ENCODE peak calls at places on chromosome 16, in nine cellular contexts. One of them, this sample, is unnamed.

GRCh38 chr16:64321881-64322280 is 800.0 kb downstream of the CDH11 start:
- DNase-seq in NCI-H345: no peak
- DNase-seq in WTC11: no peak
- DNase-seq in activated T-cell treated with anti-CD3 and anti-CD28 coated beads, Interleukin-2, amount 50 U/mL, for 1 hour: no peak
- DNase-seq in heart right ventricle: no peak
- DNase-seq in NCI-H1105 treated with DMSO at 0.1 percent for 48 hours: no peak
- DNase-seq in HAP-1: no peak
- DNase-seq in HT-29: no peak
- DNase-seq in H9: no peak
- DNase-seq in this sample: no peak

GRCh38 chr16:49399594-49400364 is 26.2 kb downstream of the C16orf78 start:
- DNase-seq in activated T-cell treated with anti-CD3 and anti-CD28 coated beads, Interleukin-2, amount 50 U/mL, for 1 hour: no peak
- DNase-seq in heart right ventricle: no peak
- DNase-seq in NCI-H345: no peak
- DNase-seq in HT-29: no peak
- DNase-seq in WTC11: no peak
- DNase-seq in H9: no peak
- DNase-seq in HAP-1: no peak
- DNase-seq in NCI-H1105 treated with DMSO at 0.1 percent for 48 hours: no peak
- DNase-seq in this sample: no peak

GRCh38 chr16:56425439-56425832 is at the start of gene AMFR:
- DNase-seq in HT-29: peak
- DNase-seq in H9: peak
- DNase-seq in WTC11: peak
- DNase-seq in HAP-1: peak
- DNase-seq in activated T-cell treated with anti-CD3 and anti-CD28 coated beads, Interleukin-2, amount 50 U/mL, for 1 hour: peak
- DNase-seq in NCI-H345: peak
- DNase-seq in heart right ventricle: peak
- DNase-seq in NCI-H1105 treated with DMSO at 0.1 percent for 48 hours: peak
- DNase-seq in this sample: peak

GRCh38 chr16:78562650-78563049 is 463.2 kb downstream of the WWOX start:
- DNase-seq in heart right ventricle: no peak
- DNase-seq in NCI-H1105 treated with DMSO at 0.1 percent for 48 hours: no peak
- DNase-seq in HT-29: no peak
- DNase-seq in activated T-cell treated with anti-CD3 and anti-CD28 coated beads, Interleukin-2, amount 50 U/mL, for 1 hour: no peak
- DNase-seq in H9: no peak
- DNase-seq in WTC11: no peak
- DNase-seq in NCI-H345: no peak
- DNase-seq in HAP-1: no peak
- DNase-seq in this sample: no peak

GRCh38 chr16:58426095-58426494 is 33.8 kb downstream of the GINS3 start:
- DNase-seq in NCI-H345: no peak
- DNase-seq in HT-29: no peak
- DNase-seq in H9: no peak
- DNase-seq in activated T-cell treated with anti-CD3 and anti-CD28 coated beads, Interleukin-2, amount 50 U/mL, for 1 hour: no peak
- DNase-seq in HAP-1: no peak
- DNase-seq in NCI-H1105 treated with DMSO at 0.1 percent for 48 hours: no peak
- DNase-seq in WTC11: no peak
- DNase-seq in heart right ventricle: no peak
- DNase-seq in this sample: no peak

GRCh38 chr16:76309639-76310335 is 32.6 kb downstream of the CNTNAP4 start:
- DNase-seq in NCI-H1105 treated with DMSO at 0.1 percent for 48 hours: no peak
- DNase-seq in WTC11: no peak
- DNase-seq in activated T-cell treated with anti-CD3 and anti-CD28 coated beads, Interleukin-2, amount 50 U/mL, for 1 hour: no peak
- DNase-seq in heart right ventricle: no peak
- DNase-seq in H9: no peak
- DNase-seq in HAP-1: no peak
- DNase-seq in HT-29: no peak
- DNase-seq in NCI-H345: no peak
- DNase-seq in this sample: no peak

GRCh38 chr16:77387075-77387474 is 47.8 kb downstream of the ADAMTS18 start:
- DNase-seq in activated T-cell treated with anti-CD3 and anti-CD28 coated beads, Interleukin-2, amount 50 U/mL, for 1 hour: no peak
- DNase-seq in NCI-H345: no peak
- DNase-seq in H9: no peak
- DNase-seq in WTC11: no peak
- DNase-seq in HT-29: no peak
- DNase-seq in HAP-1: no peak
- DNase-seq in heart right ventricle: no peak
- DNase-seq in NCI-H1105 treated with DMSO at 0.1 percent for 48 hours: no peak
- DNase-seq in this sample: no peak

GRCh38 chr16:53736297-53736696 is 32.3 kb downstream of the FTO start:
- DNase-seq in HAP-1: no peak
- DNase-seq in heart right ventricle: no peak
- DNase-seq in NCI-H1105 treated with DMSO at 0.1 percent for 48 hours: no peak
- DNase-seq in WTC11: no peak
- DNase-seq in HT-29: no peak
- DNase-seq in activated T-cell treated with anti-CD3 and anti-CD28 coated beads, Interleukin-2, amount 50 U/mL, for 1 hour: no peak
- DNase-seq in NCI-H345: no peak
- DNase-seq in H9: no peak
- DNase-seq in this sample: no peak

GRCh38 chr16:88387941-88388627 is 5.3 kb downstream of the ZNF469 start:
- DNase-seq in heart right ventricle: peak
- DNase-seq in HAP-1: no peak
- DNase-seq in HT-29: peak
- DNase-seq in activated T-cell treated with anti-CD3 and anti-CD28 coated beads, Interleukin-2, amount 50 U/mL, for 1 hour: no peak
- DNase-seq in NCI-H345: no peak
- DNase-seq in H9: no peak
- DNase-seq in NCI-H1105 treated with DMSO at 0.1 percent for 48 hours: no peak
- DNase-seq in WTC11: no peak
- DNase-seq in this sample: no peak

GRCh38 chr16:4450921-4451619 is 23.4 kb downstream of the NMRAL1 start:
- DNase-seq in HAP-1: no peak
- DNase-seq in heart right ventricle: no peak
- DNase-seq in NCI-H345: no peak
- DNase-seq in WTC11: no peak
- DNase-seq in HT-29: no peak
- DNase-seq in H9: no peak
- DNase-seq in activated T-cell treated with anti-CD3 and anti-CD28 coated beads, Interleukin-2, amount 50 U/mL, for 1 hour: no peak
- DNase-seq in NCI-H1105 treated with DMSO at 0.1 percent for 48 hours: no peak
- DNase-seq in this sample: no peak

GRCh38 chr16:12271006-12271405 is 294.5 kb downstream of the SNX29 start:
- DNase-seq in HT-29: peak
- DNase-seq in NCI-H1105 treated with DMSO at 0.1 percent for 48 hours: peak
- DNase-seq in WTC11: peak
- DNase-seq in NCI-H345: peak
- DNase-seq in H9: peak
- DNase-seq in activated T-cell treated with anti-CD3 and anti-CD28 coated beads, Interleukin-2, amount 50 U/mL, for 1 hour: no peak
- DNase-seq in HAP-1: peak
- DNase-seq in heart right ventricle: no peak
- DNase-seq in this sample: peak